ENCODE peak calls at places on chromosomes 3 and 15, in seven cellular contexts. One of them, this sample, is unnamed.

GRCh38 chr3:15683253-15683652 is 81.7 kb downstream of the BTD start:
- DNase-seq in brain microvascular endothelial cell: no peak
- DNase-seq in neural progenitor cell: no peak
- DNase-seq in glutamatergic neuron: no peak
- DNase-seq in ovary: no peak
- DNase-seq in H9: no peak
- DNase-seq in left ventricle myocardium inferior: no peak
- DNase-seq in this sample: no peak

GRCh38 chr3:77648214-77648613 is 608.3 kb downstream of the ROBO2 start:
- DNase-seq in brain microvascular endothelial cell: no peak
- DNase-seq in neural progenitor cell: no peak
- DNase-seq in glutamatergic neuron: no peak
- DNase-seq in ovary: no peak
- DNase-seq in H9: no peak
- DNase-seq in left ventricle myocardium inferior: no peak
- DNase-seq in this sample: no peak

GRCh38 chr3:102006812-102007485 is 157.6 kb downstream of the NFKBIZ start:
- DNase-seq in brain microvascular endothelial cell: peak; percentile 96
- DNase-seq in neural progenitor cell: no peak
- DNase-seq in glutamatergic neuron: no peak
- DNase-seq in ovary: no peak
- DNase-seq in H9: no peak
- DNase-seq in left ventricle myocardium inferior: peak; percentile 23
- DNase-seq in this sample: peak; percentile 91

GRCh38 chr15:58247803-58248503 is 109.8 kb downstream of the AQP9 start:
- DNase-seq in brain microvascular endothelial cell: no peak
- DNase-seq in neural progenitor cell: no peak
- DNase-seq in glutamatergic neuron: no peak
- DNase-seq in ovary: no peak
- DNase-seq in H9: no peak
- DNase-seq in left ventricle myocardium inferior: peak; percentile 85
- DNase-seq in this sample: no peak

GRCh38 chr3:43659250-43659880 is 31.4 kb upstream of the ABHD5 start:
- DNase-seq in brain microvascular endothelial cell: no peak
- DNase-seq in neural progenitor cell: no peak
- DNase-seq in glutamatergic neuron: no peak
- DNase-seq in ovary: no peak
- DNase-seq in H9: no peak
- DNase-seq in left ventricle myocardium inferior: no peak
- DNase-seq in this sample: no peak

GRCh38 chr15:91068966-91069365 is 31.1 kb upstream of the SV2B start:
- DNase-seq in brain microvascular endothelial cell: no peak
- DNase-seq in neural progenitor cell: no peak
- DNase-seq in glutamatergic neuron: no peak
- DNase-seq in ovary: no peak
- DNase-seq in H9: no peak
- DNase-seq in left ventricle myocardium inferior: no peak
- DNase-seq in this sample: no peak

GRCh38 chr3:46897829-46898320 is 20.4 kb downstream of the PTH1R start:
- DNase-seq in brain microvascular endothelial cell: no peak
- DNase-seq in neural progenitor cell: no peak
- DNase-seq in glutamatergic neuron: no peak
- DNase-seq in ovary: no peak
- DNase-seq in H9: no peak
- DNase-seq in left ventricle myocardium inferior: peak; percentile 16
- DNase-seq in this sample: no peak

GRCh38 chr15:88704791-88705768 is 66.3 kb downstream of the ISG20 start:
- DNase-seq in brain microvascular endothelial cell: no peak
- DNase-seq in neural progenitor cell: peak; percentile 62
- DNase-seq in glutamatergic neuron: no peak
- DNase-seq in ovary: peak; percentile 77
- DNase-seq in H9: peak; percentile 62
- DNase-seq in left ventricle myocardium inferior: peak; percentile 33
- DNase-seq in this sample: no peak

GRCh38 chr15:58221591-58222241 is 83.5 kb downstream of the AQP9 start:
- DNase-seq in brain microvascular endothelial cell: peak; percentile 25
- DNase-seq in neural progenitor cell: peak; percentile 52
- DNase-seq in glutamatergic neuron: peak; percentile 34
- DNase-seq in ovary: no peak
- DNase-seq in H9: peak; percentile 55
- DNase-seq in left ventricle myocardium inferior: no peak
- DNase-seq in this sample: peak; percentile 43

GRCh38 chr15:101201411-101202174 is 50.3 kb downstream of the CHSY1 start:
- DNase-seq in brain microvascular endothelial cell: peak; percentile 97
- DNase-seq in neural progenitor cell: peak; percentile 90
- DNase-seq in glutamatergic neuron: peak; percentile 70
- DNase-seq in ovary: peak; percentile 90
- DNase-seq in H9: peak; percentile 95
- DNase-seq in left ventricle myocardium inferior: peak; percentile 87
- DNase-seq in this sample: peak; percentile 99

GRCh38 chr15:48537277-48538113 is 108.0 kb downstream of the FBN1 start:
- DNase-seq in brain microvascular endothelial cell: no peak
- DNase-seq in neural progenitor cell: no peak
- DNase-seq in glutamatergic neuron: no peak
- DNase-seq in ovary: no peak
- DNase-seq in H9: no peak
- DNase-seq in left ventricle myocardium inferior: no peak
- DNase-seq in this sample: no peak

GRCh38 chr15:90121086-90121485 is 18.8 kb upstream of the IDH2 start:
- DNase-seq in brain microvascular endothelial cell: no peak
- DNase-seq in neural progenitor cell: no peak
- DNase-seq in glutamatergic neuron: no peak
- DNase-seq in ovary: no peak
- DNase-seq in H9: no peak
- DNase-seq in left ventricle myocardium inferior: no peak
- DNase-seq in this sample: no peak

GRCh38 chr3:49171119-49171774 is at the start of gene KLHDC8B:
- DNase-seq in brain microvascular endothelial cell: peak; percentile 78
- DNase-seq in neural progenitor cell: peak; percentile 95
- DNase-seq in glutamatergic neuron: peak; percentile 92
- DNase-seq in ovary: peak; percentile 91
- DNase-seq in H9: peak; percentile 93
- DNase-seq in left ventricle myocardium inferior: peak; percentile 90
- DNase-seq in this sample: peak; percentile 73

GRCh38 chr3:144369151-144369879 is 397.7 kb downstream of the DIPK2A start:
- DNase-seq in brain microvascular endothelial cell: peak; percentile 55
- DNase-seq in neural progenitor cell: peak; percentile 46
- DNase-seq in glutamatergic neuron: no peak
- DNase-seq in ovary: no peak
- DNase-seq in H9: no peak
- DNase-seq in left ventricle myocardium inferior: no peak
- DNase-seq in this sample: no peak

GRCh38 chr3:175518459-175518858 is 659.3 kb downstream of the NAALADL2 start:
- DNase-seq in brain microvascular endothelial cell: no peak
- DNase-seq in neural progenitor cell: no peak
- DNase-seq in glutamatergic neuron: no peak
- DNase-seq in ovary: no peak
- DNase-seq in H9: no peak
- DNase-seq in left ventricle myocardium inferior: no peak
- DNase-seq in this sample: no peak

GRCh38 chr3:110955301-110955880 is 116.2 kb upstream of the NECTIN3 start:
- DNase-seq in brain microvascular endothelial cell: peak; percentile 43
- DNase-seq in neural progenitor cell: no peak
- DNase-seq in glutamatergic neuron: no peak
- DNase-seq in ovary: no peak
- DNase-seq in H9: no peak
- DNase-seq in left ventricle myocardium inferior: no peak
- DNase-seq in this sample: peak; percentile 32

GRCh38 chr3:100384735-100385134 is 16.2 kb downstream of the TOMM70 start:
- DNase-seq in brain microvascular endothelial cell: no peak
- DNase-seq in neural progenitor cell: no peak
- DNase-seq in glutamatergic neuron: no peak
- DNase-seq in ovary: no peak
- DNase-seq in H9: no peak
- DNase-seq in left ventricle myocardium inferior: no peak
- DNase-seq in this sample: no peak

GRCh38 chr3:69791111-69791510 is 51.8 kb downstream of the MITF start:
- DNase-seq in brain microvascular endothelial cell: peak; percentile 81
- DNase-seq in neural progenitor cell: no peak
- DNase-seq in glutamatergic neuron: peak; percentile 24
- DNase-seq in ovary: peak; percentile 78
- DNase-seq in H9: no peak
- DNase-seq in left ventricle myocardium inferior: peak; percentile 72
- DNase-seq in this sample: peak; percentile 72

GRCh38 chr3:57961828-57962447 is 46.3 kb upstream of the FLNB start:
- DNase-seq in brain microvascular endothelial cell: peak; percentile 47
- DNase-seq in neural progenitor cell: no peak
- DNase-seq in glutamatergic neuron: no peak
- DNase-seq in ovary: no peak
- DNase-seq in H9: no peak
- DNase-seq in left ventricle myocardium inferior: no peak
- DNase-seq in this sample: peak; percentile 45

GRCh38 chr3:49757197-49757596 is 29.1 kb downstream of the IP6K1 start:
- DNase-seq in brain microvascular endothelial cell: no peak
- DNase-seq in neural progenitor cell: no peak
- DNase-seq in glutamatergic neuron: no peak
- DNase-seq in ovary: no peak
- DNase-seq in H9: no peak
- DNase-seq in left ventricle myocardium inferior: no peak
- DNase-seq in this sample: no peak

GRCh38 chr3:128083980-128084674 is 31.9 kb downstream of the SEC61A1 start:
- DNase-seq in brain microvascular endothelial cell: no peak
- DNase-seq in neural progenitor cell: no peak
- DNase-seq in glutamatergic neuron: no peak
- DNase-seq in ovary: peak; percentile 24
- DNase-seq in H9: no peak
- DNase-seq in left ventricle myocardium inferior: no peak
- DNase-seq in this sample: no peak

GRCh38 chr15:95174281-95174680 is 942.9 kb downstream of the MCTP2 start:
- DNase-seq in brain microvascular endothelial cell: no peak
- DNase-seq in neural progenitor cell: peak; percentile 34
- DNase-seq in glutamatergic neuron: no peak
- DNase-seq in ovary: no peak
- DNase-seq in H9: no peak
- DNase-seq in left ventricle myocardium inferior: no peak
- DNase-seq in this sample: no peak

GRCh38 chr3:141379250-141379872 is 11.1 kb downstream of the ZBTB38 start:
- DNase-seq in brain microvascular endothelial cell: no peak
- DNase-seq in neural progenitor cell: no peak
- DNase-seq in glutamatergic neuron: no peak
- DNase-seq in ovary: no peak
- DNase-seq in H9: no peak
- DNase-seq in left ventricle myocardium inferior: no peak
- DNase-seq in this sample: no peak

GRCh38 chr3:4888913-4889846 is 90.1 kb upstream of the BHLHE40 start:
- DNase-seq in brain microvascular endothelial cell: no peak
- DNase-seq in neural progenitor cell: no peak
- DNase-seq in glutamatergic neuron: no peak
- DNase-seq in ovary: no peak
- DNase-seq in H9: no peak
- DNase-seq in left ventricle myocardium inferior: no peak
- DNase-seq in this sample: peak; percentile 5
- TF ChIP-seq CTCF in brain microvascular endothelial cell: no peak
- TF ChIP-seq CTCF in neural progenitor cell: no peak
- TF ChIP-seq CTCF in glutamatergic neuron: no peak
- TF ChIP-seq CTCF in ovary: no peak
- TF ChIP-seq CTCF in H9: no peak
- TF ChIP-seq CTCF in left ventricle myocardium inferior: no peak
- TF ChIP-seq CTCF in this sample: no peak

GRCh38 chr3:142725352-142725739 is 1.5 kb downstream of the TRPC1 start:
- DNase-seq in brain microvascular endothelial cell: no peak
- DNase-seq in neural progenitor cell: no peak
- DNase-seq in glutamatergic neuron: no peak
- DNase-seq in ovary: no peak
- DNase-seq in H9: no peak
- DNase-seq in left ventricle myocardium inferior: no peak
- DNase-seq in this sample: no peak

GRCh38 chr3:142723968-142724681 is at the start of gene TRPC1:
- DNase-seq in brain microvascular endothelial cell: peak; percentile 58
- DNase-seq in neural progenitor cell: peak; percentile 94
- DNase-seq in glutamatergic neuron: peak; percentile 90
- DNase-seq in ovary: peak; percentile 70
- DNase-seq in H9: peak; percentile 91
- DNase-seq in left ventricle myocardium inferior: peak; percentile 72
- DNase-seq in this sample: peak; percentile 78

GRCh38 chr3:142723665-142723967 is 218 bp upstream of the TRPC1 start:
- DNase-seq in brain microvascular endothelial cell: no peak
- DNase-seq in neural progenitor cell: no peak
- DNase-seq in glutamatergic neuron: no peak
- DNase-seq in ovary: no peak
- DNase-seq in H9: no peak
- DNase-seq in left ventricle myocardium inferior: no peak
- DNase-seq in this sample: no peak

GRCh38 chr3:142726017-142726416 is 2.2 kb downstream of the TRPC1 start:
- DNase-seq in brain microvascular endothelial cell: no peak
- DNase-seq in neural progenitor cell: no peak
- DNase-seq in glutamatergic neuron: no peak
- DNase-seq in ovary: no peak
- DNase-seq in H9: no peak
- DNase-seq in left ventricle myocardium inferior: no peak
- DNase-seq in this sample: no peak

DNA sequence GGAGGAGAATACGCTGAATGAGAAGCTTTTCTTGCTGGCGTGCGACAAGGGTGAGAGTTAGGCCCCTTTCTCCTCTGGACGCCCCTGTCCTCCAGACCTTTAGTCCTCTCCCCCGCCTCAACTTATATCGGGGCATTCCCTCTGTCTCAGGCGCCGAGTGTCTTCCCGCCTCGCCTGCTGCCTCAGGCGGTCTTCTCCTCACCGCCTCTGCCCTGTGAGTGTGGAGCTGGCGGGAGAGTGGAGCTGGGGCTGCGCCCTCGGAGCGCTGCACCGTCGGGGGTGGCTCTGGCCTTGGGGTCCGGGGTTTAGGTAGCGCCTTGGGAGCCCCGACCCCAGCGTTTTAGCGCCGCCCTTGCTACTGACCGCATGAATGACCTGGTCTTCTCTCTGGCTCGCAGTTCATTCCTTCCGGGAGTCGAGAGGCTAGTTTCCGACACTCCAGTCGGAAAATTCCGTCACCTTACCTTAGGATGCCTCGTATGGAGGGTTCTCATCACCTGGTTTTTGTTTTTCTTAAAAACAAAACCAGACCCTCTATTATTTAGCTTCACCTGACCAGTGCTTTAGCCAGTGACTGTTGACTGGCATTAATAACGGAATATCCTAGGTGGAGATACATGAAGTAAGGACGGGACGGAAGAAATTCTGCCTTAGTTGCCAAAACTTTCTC is 983 bp downstream of the TRPC1 start:
- DNase-seq in brain microvascular endothelial cell: peak; percentile 5
- DNase-seq in neural progenitor cell: peak; percentile 84
- DNase-seq in glutamatergic neuron: peak; percentile 72
- DNase-seq in ovary: peak; percentile 51
- DNase-seq in H9: peak; percentile 82
- DNase-seq in left ventricle myocardium inferior: peak; percentile 39
- DNase-seq in this sample: peak; percentile 16
- TF ChIP-seq CTCF in brain microvascular endothelial cell: peak; percentile 19
- TF ChIP-seq CTCF in neural progenitor cell: peak; percentile 30
- TF ChIP-seq CTCF in glutamatergic neuron: no peak
- TF ChIP-seq CTCF in ovary: no peak
- TF ChIP-seq CTCF in H9: peak; percentile 41
- TF ChIP-seq CTCF in left ventricle myocardium inferior: no peak
- TF ChIP-seq CTCF in this sample: peak; percentile 35

GRCh38 chr15:63157891-63158431 is 684 bp upstream of the RPS27L start:
- DNase-seq in brain microvascular endothelial cell: peak; percentile 82
- DNase-seq in neural progenitor cell: peak; percentile 75
- DNase-seq in glutamatergic neuron: peak; percentile 39
- DNase-seq in ovary: peak; percentile 52
- DNase-seq in H9: peak; percentile 54
- DNase-seq in left ventricle myocardium inferior: peak; percentile 28
- DNase-seq in this sample: peak; percentile 87
- TF ChIP-seq CTCF in brain microvascular endothelial cell: peak; percentile 42
- TF ChIP-seq CTCF in neural progenitor cell: no peak
- TF ChIP-seq CTCF in glutamatergic neuron: no peak
- TF ChIP-seq CTCF in ovary: no peak
- TF ChIP-seq CTCF in H9: no peak
- TF ChIP-seq CTCF in left ventricle myocardium inferior: peak; percentile 38
- TF ChIP-seq CTCF in this sample: peak; percentile 38

GRCh38 chr15:76823303-76823702 is 81.8 kb downstream of the SCAPER start:
- DNase-seq in brain microvascular endothelial cell: no peak
- DNase-seq in neural progenitor cell: no peak
- DNase-seq in glutamatergic neuron: no peak
- DNase-seq in ovary: no peak
- DNase-seq in H9: no peak
- DNase-seq in left ventricle myocardium inferior: no peak
- DNase-seq in this sample: no peak
- TF ChIP-seq CTCF in brain microvascular endothelial cell: no peak
- TF ChIP-seq CTCF in neural progenitor cell: no peak
- TF ChIP-seq CTCF in glutamatergic neuron: no peak
- TF ChIP-seq CTCF in ovary: no peak
- TF ChIP-seq CTCF in H9: no peak
- TF ChIP-seq CTCF in left ventricle myocardium inferior: no peak
- TF ChIP-seq CTCF in this sample: no peak

This sample was measured in HFFc6.